ENCODE peak calls at places on chromosomes 4 and X, in five cellular contexts. X is keratinocyte, D is PC-3, S is PC-9, G is GM23248. M is an unnamed sample.

GRCh38 chr4:173195708-173196107 is 27.1 kb downstream of the GALNT7 start:
- DNase-seq in X (no peak), D (no peak), S (no peak), G (no peak), M (peak; percentile 81)

GRCh38 chr4:146032234-146032860 is 93.7 kb upstream of the ZNF827 start:
- DNase-seq in X (no peak), D (no peak), S (no peak), G (no peak), M (no peak)

GRCh38 chrX:49761481-49761880 is 65.7 kb upstream of the PAGE1 start:
- DNase-seq in X (no peak), D (peak; percentile 27), S (no peak), G (peak; percentile 34), M (peak; percentile 48)

GRCh38 chr4:20840648-20841190 is 140.5 kb downstream of the PACRGL start:
- DNase-seq in X (no peak), D (no peak), S (no peak), G (no peak), M (no peak)

GRCh38 chrX:153903991-153904957 is at the start of gene AVPR2:
- DNase-seq in X (no peak), D (no peak), S (peak; percentile 59), G (no peak), M (no peak)

GRCh38 chrX:147570483-147570882 is 341.2 kb upstream of the FMR1 start:
- DNase-seq in X (no peak), D (no peak), S (no peak), G (peak; percentile 7), M (no peak)

GRCh38 chr4:149823770-149824221 is 8.2 kb upstream of the IQCM start:
- DNase-seq in X (peak; percentile 19), D (peak; percentile 79), S (no peak), G (peak; percentile 92), M (no peak)

GRCh38 chr4:135434936-135435335 is 1233.3 kb upstream of the PABPC4L start:
- DNase-seq in X (no peak), D (peak; percentile 1), S (peak; percentile 56), G (no peak), M (peak; percentile 95)

GRCh38 chr4:103105558-103106356 is 6.1 kb upstream of the BDH2 start:
- DNase-seq in X (no peak), D (no peak), S (no peak), G (peak; percentile 26), M (no peak)

GRCh38 chr4:39050590-39050989 is 11.4 kb upstream of the KLHL5 start:
- DNase-seq in X (no peak), D (no peak), S (no peak), G (no peak), M (no peak)

GRCh38 chrX:54980334-54980733 is 13.7 kb downstream of the PFKFB1 start:
- DNase-seq in X (no peak), D (no peak), S (no peak), G (no peak), M (no peak)

GRCh38 chrX:147838465-147839131 is 73.1 kb upstream of the FMR1 start:
- DNase-seq in X (no peak), D (no peak), S (no peak), G (peak; percentile 21), M (peak; percentile 30)

GRCh38 chr4:138438608-138439007 is 196.5 kb upstream of the SLC7A11 start:
- DNase-seq in X (no peak), D (no peak), S (no peak), G (no peak), M (no peak)

GRCh38 chr4:73661646-73662119 is 41.4 kb upstream of the RASSF6 start:
- DNase-seq in X (peak; percentile 94), D (peak; percentile 94), S (no peak), G (peak; percentile 95), M (no peak)

GRCh38 chrX:46588263-46588662 is 14.7 kb downstream of the CHST7 start:
- DNase-seq in X (no peak), D (peak; percentile 22), S (no peak), G (peak; percentile 66), M (no peak)

GRCh38 chrX:129695535-129695934 is 40.8 kb upstream of the APLN start:
- DNase-seq in X (no peak), D (no peak), S (no peak), G (no peak), M (no peak)

GRCh38 chr4:73653695-73654106 is 33.5 kb upstream of the RASSF6 start:
- DNase-seq in X (no peak), D (peak; percentile 90), S (no peak), G (peak; percentile 73), M (peak; percentile 89)

GRCh38 chr4:5232549-5232948 is 181.3 kb downstream of the STK32B start:
- DNase-seq in X (no peak), D (no peak), S (no peak), G (no peak), M (no peak)

GRCh38 chr4:88908003-88908402 is 149.0 kb downstream of the FAM13A start:
- DNase-seq in X (no peak), D (peak; percentile 7), S (no peak), G (peak; percentile 30), M (peak; percentile 31)

GRCh38 chrX:131762802-131763234 is 218.9 kb downstream of the OR13H1 start:
- DNase-seq in X (no peak), D (peak; percentile 54), S (no peak), G (peak; percentile 21), M (peak; percentile 33)

GRCh38 chrX:109624022-109624421 is 950 bp downstream of the KCNE5 start:
- DNase-seq in X (no peak), D (no peak), S (no peak), G (no peak), M (no peak)

GRCh38 chr4:10117424-10118354 is 1.1 kb upstream of the WDR1 start:
- DNase-seq in X (no peak), D (no peak), S (no peak), G (peak; percentile 39), M (peak; percentile 33)

GRCh38 chr4:130056286-130056685 is 960.3 kb downstream of the C4orf33 start:
- DNase-seq in X (no peak), D (no peak), S (no peak), G (no peak), M (no peak)

GRCh38 chrX:68133181-68133580 is 300.1 kb downstream of the OPHN1 start:
- DNase-seq in X (no peak), D (no peak), S (no peak), G (peak; percentile 4), M (no peak)

GRCh38 chr4:108933046-108933445 is 170.2 kb upstream of the ETNPPL start:
- DNase-seq in X (no peak), D (no peak), S (no peak), G (no peak), M (no peak)

GRCh38 chr4:176210101-176210500 is 14.7 kb upstream of the SPATA4 start:
- DNase-seq in X (no peak), D (no peak), S (no peak), G (no peak), M (no peak)

GRCh38 chr4:1072830-1073446 is 40.4 kb downstream of the RNF212 start:
- DNase-seq in X (no peak), D (peak; percentile 60), S (no peak), G (peak; percentile 73), M (no peak)

GRCh38 chr4:140426610-140427103 is 791 bp downstream of the CLGN start:
- DNase-seq in X (no peak), D (peak; percentile 7), S (no peak), G (peak; percentile 1), M (no peak)

GRCh38 chr4:83010111-83010521 is 507 bp downstream of the LIN54 start:
- DNase-seq in X (no peak), D (peak; percentile 7), S (peak; percentile 3), G (peak; percentile 77), M (peak; percentile 44)

GRCh38 chr4:113288691-113289090 is 239.2 kb downstream of the ANK2 start:
- DNase-seq in X (no peak), D (no peak), S (no peak), G (peak; percentile 26), M (no peak)

GRCh38 chr4:16027626-16028025 is 56.2 kb downstream of the PROM1 start:
- DNase-seq in X (no peak), D (peak; percentile 48), S (no peak), G (peak; percentile 35), M (no peak)

GRCh38 chrX:143634701-143635442 is 1.0 kb downstream of the SLITRK4 start:
- DNase-seq in X (no peak), D (peak; percentile 22), S (no peak), G (no peak), M (no peak)

GRCh38 chr4:45215976-45216542 is 489.7 kb upstream of the GNPDA2 start:
- DNase-seq in X (no peak), D (no peak), S (no peak), G (no peak), M (no peak)

GRCh38 chr4:23881674-23882337 is 8.0 kb downstream of the PPARGC1A start:
- DNase-seq in X (no peak), D (no peak), S (no peak), G (no peak), M (no peak)

GRCh38 chr4:24604558-24605214 is 20.3 kb upstream of the DHX15 start:
- DNase-seq in X (no peak), D (peak; percentile 47), S (no peak), G (no peak), M (no peak)

GRCh38 chr4:121484633-121485032 is 103.8 kb upstream of the QRFPR start:
- DNase-seq in X (peak; percentile 40), D (peak; percentile 60), S (no peak), G (peak; percentile 82), M (peak; percentile 67)

GRCh38 chr4:147327322-147327721 is 153.6 kb upstream of the EDNRA start:
- DNase-seq in X (no peak), D (no peak), S (no peak), G (no peak), M (no peak)

GRCh38 chr4:184104419-184105101 is 113.1 kb downstream of the ENPP6 start:
- DNase-seq in X (no peak), D (no peak), S (no peak), G (no peak), M (no peak)
- H3K4me2 ChIP-seq in X (no peak overlapping the region), D (no peak overlapping the region), S (no peak overlapping the region), G (no peak overlapping the region), M (peak overlapping the region; percentile 15)

GRCh38 chrX:11319689-11320302 is 26.6 kb downstream of the AMELX start:
- DNase-seq in X (no peak), D (no peak), S (no peak), G (peak; percentile 9), M (no peak)
- H3K4me2 ChIP-seq in X (no peak overlapping the region), D (no peak overlapping the region), S (no peak overlapping the region), G (no peak overlapping the region), M (no peak overlapping the region)

GRCh38 chr4:99585521-99585920 is 10.9 kb downstream of the MTTP start:
- DNase-seq in X (no peak), D (no peak), S (no peak), G (no peak), M (no peak)
- H3K4me2 ChIP-seq in X (no peak overlapping the region), D (no peak overlapping the region), S (no peak overlapping the region), G (no peak overlapping the region), M (no peak overlapping the region)

GRCh38 chrX:36963069-36963808 is 44.9 kb upstream of the FAM47C start:
- DNase-seq in X (no peak), D (no peak), S (no peak), G (no peak), M (peak; percentile 42)
- H3K4me2 ChIP-seq in X (no peak overlapping the region), D (no peak overlapping the region), S (no peak overlapping the region), G (no peak overlapping the region), M (peak overlapping the region; percentile 66)

GRCh38 chr4:41146196-41146595 is 68.1 kb downstream of the APBB2 start:
- DNase-seq in X (no peak), D (no peak), S (no peak), G (peak; percentile 36), M (no peak)
- H3K4me2 ChIP-seq in X (no peak overlapping the region), D (no peak overlapping the region), S (no peak overlapping the region), G (peak overlapping the region; percentile 80), M (no peak overlapping the region)

M was measured in trophoblast cell.